ENCODE peak calls at places on chromosomes 1 and 21, in six cellular contexts. J is IMR-90; L is stimulated activated CD4-positive, alpha-beta T cell treated with anti-CD3 and anti-CD28 coated beads, Interleukin-2, amount 100 ng/mL, for 4 hours; N is brain microvascular endothelial cell; G is neural crest cell; Y is lower leg skin. D is an unnamed sample.

GRCh38 chr1:18530567-18531502 is 50.1 kb downstream of the KLHDC7A start:
- DNase-seq in J (no peak), L (no peak), N (no peak), G (no peak), Y (no peak), D (peak; percentile 54)

GRCh38 chr1:108200627-108201106 is 524 bp upstream of the SLC25A24 start:
- DNase-seq in J (peak; percentile 79), L (peak; percentile 31), N (peak; percentile 49), G (no peak), Y (peak; percentile 49), D (peak; percentile 75)

GRCh38 chr1:25572708-25573590 is 29.5 kb downstream of the LDLRAP1 start:
- DNase-seq in J (peak; percentile 42), L (no peak), N (peak; percentile 53), G (peak; percentile 69), Y (no peak), D (no peak)

GRCh38 chr1:65176571-65176970 is 28.6 kb downstream of the AK4 start:
- DNase-seq in J (no peak), L (no peak), N (no peak), G (no peak), Y (no peak), D (no peak)

GRCh38 chr1:202023033-202023433 is 12.6 kb downstream of the ELF3 start:
- DNase-seq in J (no peak), L (no peak), N (no peak), G (no peak), Y (peak; percentile 66), D (peak; percentile 81)

GRCh38 chr1:175493321-175493998 is 249.9 kb downstream of the TNR start:
- DNase-seq in J (no peak), L (no peak), N (no peak), G (no peak), Y (no peak), D (no peak)

GRCh38 chr21:46253610-46254124 is 25.1 kb upstream of the LSS start:
- DNase-seq in J (peak; percentile 24), L (peak; percentile 11), N (no peak), G (no peak), Y (no peak), D (no peak)

GRCh38 chr1:72140222-72140621 is 142.1 kb downstream of the NEGR1 start:
- DNase-seq in J (no peak), L (no peak), N (peak; percentile 7), G (no peak), Y (no peak), D (no peak)

GRCh38 chr1:201261771-201262547 is 21.3 kb upstream of the PKP1 start:
- DNase-seq in J (peak; percentile 26), L (no peak), N (no peak), G (no peak), Y (peak; percentile 14), D (no peak)

GRCh38 chr21:43916691-43917514 is 51.9 kb downstream of the AGPAT3 start:
- DNase-seq in J (peak; percentile 21), L (peak; percentile 44), N (no peak), G (no peak), Y (no peak), D (no peak)

GRCh38 chr1:50458507-50458906 is 35.3 kb upstream of the DMRTA2 start:
- DNase-seq in J (no peak), L (no peak), N (no peak), G (no peak), Y (no peak), D (no peak)

GRCh38 chr1:245765241-245766000 is 610.6 kb downstream of the KIF26B start:
- DNase-seq in J (peak; percentile 87), L (no peak), N (peak; percentile 51), G (no peak), Y (no peak), D (peak; percentile 71)

GRCh38 chr1:248807067-248807737 is 18.5 kb downstream of the SH3BP5L start:
- DNase-seq in J (peak; percentile 39), L (peak; percentile 26), N (no peak), G (peak; percentile 59), Y (no peak), D (no peak)

GRCh38 chr1:6016191-6016865 is 24.1 kb upstream of the NPHP4 start:
- DNase-seq in J (peak; percentile 71), L (no peak), N (peak; percentile 52), G (no peak), Y (peak; percentile 27), D (peak; percentile 70)

GRCh38 chr1:188479146-188479545 is 1650.4 kb downstream of the PLA2G4A start:
- DNase-seq in J (peak; percentile 64), L (no peak), N (no peak), G (no peak), Y (no peak), D (no peak)

GRCh38 chr21:27371065-27371464 is 404.2 kb upstream of the ADAMTS5 start:
- DNase-seq in J (no peak), L (no peak), N (no peak), G (no peak), Y (no peak), D (peak; percentile 18)

GRCh38 chr1:109912873-109913272 is 2.2 kb downstream of the CSF1 start:
- DNase-seq in J (peak; percentile 31), L (no peak), N (no peak), G (no peak), Y (no peak), D (no peak)

GRCh38 chr1:39268906-39269305 is 64.4 kb downstream of the MACF1 start:
- DNase-seq in J (peak; percentile 13), L (no peak), N (no peak), G (no peak), Y (no peak), D (no peak)

GRCh38 chr1:94144836-94145235 is 23.9 kb upstream of the ABCA4 start:
- DNase-seq in J (no peak), L (no peak), N (no peak), G (no peak), Y (no peak), D (no peak)

GRCh38 chr1:20379075-20379474 is 88.4 kb downstream of the VWA5B1 start:
- DNase-seq in J (no peak), L (no peak), N (no peak), G (no peak), Y (no peak), D (no peak)